ENCODE peak calls at places on chromosomes 13 and 19, in five cellular contexts. One of them, this sample, is unnamed.

GRCh38 chr13:74032325-74032724 is 101.9 kb downstream of the KLF12 start:
- DNase-seq in MM.1S: no peak
- DNase-seq in omental fat pad: no peak
- DNase-seq in endodermal cell: no peak
- DNase-seq in CD4-positive, alpha-beta T cell: no peak
- DNase-seq in this sample: no peak

GRCh38 chr13:28652002-28652401 is 6.9 kb upstream of the POMP start:
- DNase-seq in MM.1S: no peak
- DNase-seq in omental fat pad: no peak
- DNase-seq in endodermal cell: no peak
- DNase-seq in CD4-positive, alpha-beta T cell: no peak
- DNase-seq in this sample: no peak

GRCh38 chr19:28705008-28705407 is 507.9 kb downstream of the UQCRFS1 start:
- DNase-seq in MM.1S: no peak
- DNase-seq in omental fat pad: no peak
- DNase-seq in endodermal cell: no peak
- DNase-seq in CD4-positive, alpha-beta T cell: no peak
- DNase-seq in this sample: no peak

GRCh38 chr13:46100191-46100877 is 4.5 kb downstream of the CPB2 start:
- DNase-seq in MM.1S: no peak
- DNase-seq in omental fat pad: no peak
- DNase-seq in endodermal cell: no peak
- DNase-seq in CD4-positive, alpha-beta T cell: no peak
- DNase-seq in this sample: no peak

GRCh38 chr13:101875717-101876393 is 423.4 kb downstream of the ITGBL1 start:
- DNase-seq in MM.1S: no peak
- DNase-seq in omental fat pad: no peak
- DNase-seq in endodermal cell: no peak
- DNase-seq in CD4-positive, alpha-beta T cell: no peak
- DNase-seq in this sample: no peak

GRCh38 chr13:83666126-83666525 is 216.1 kb downstream of the SLITRK1 start:
- DNase-seq in MM.1S: no peak
- DNase-seq in omental fat pad: no peak
- DNase-seq in endodermal cell: no peak
- DNase-seq in CD4-positive, alpha-beta T cell: no peak
- DNase-seq in this sample: no peak

GRCh38 chr13:51733656-51734334 is 70.2 kb downstream of the DHRS12 start:
- DNase-seq in MM.1S: no peak
- DNase-seq in omental fat pad: no peak
- DNase-seq in endodermal cell: no peak
- DNase-seq in CD4-positive, alpha-beta T cell: no peak
- DNase-seq in this sample: no peak

GRCh38 chr19:49326165-49326704 is 1.2 kb upstream of the SLC6A16 start:
- DNase-seq in MM.1S: no peak
- DNase-seq in omental fat pad: no peak
- DNase-seq in endodermal cell: no peak
- DNase-seq in CD4-positive, alpha-beta T cell: no peak
- DNase-seq in this sample: no peak

GRCh38 chr13:27415116-27415515 is 9.3 kb upstream of the GTF3A start:
- DNase-seq in MM.1S: no peak
- DNase-seq in omental fat pad: no peak
- DNase-seq in endodermal cell: no peak
- DNase-seq in CD4-positive, alpha-beta T cell: no peak
- DNase-seq in this sample: no peak

GRCh38 chr13:28707629-28708427 is 10.9 kb downstream of the SLC46A3 start:
- DNase-seq in MM.1S: peak
- DNase-seq in omental fat pad: no peak
- DNase-seq in endodermal cell: no peak
- DNase-seq in CD4-positive, alpha-beta T cell: no peak
- DNase-seq in this sample: no peak

GRCh38 chr13:32911506-32911905 is 104.7 kb upstream of the KL start:
- DNase-seq in MM.1S: peak
- DNase-seq in omental fat pad: no peak
- DNase-seq in endodermal cell: peak
- DNase-seq in CD4-positive, alpha-beta T cell: no peak
- DNase-seq in this sample: peak

GRCh38 chr19:49475995-49476880 is 2.2 kb downstream of the FLT3LG start:
- DNase-seq in MM.1S: no peak
- DNase-seq in omental fat pad: no peak
- DNase-seq in endodermal cell: peak
- DNase-seq in CD4-positive, alpha-beta T cell: peak
- DNase-seq in this sample: peak

GRCh38 chr13:66689628-66690027 is 540.5 kb downstream of the PCDH9 start:
- DNase-seq in MM.1S: peak
- DNase-seq in omental fat pad: no peak
- DNase-seq in endodermal cell: no peak
- DNase-seq in CD4-positive, alpha-beta T cell: no peak
- DNase-seq in this sample: no peak
- TF ChIP-seq CTCF in MM.1S: peak
- TF ChIP-seq CTCF in omental fat pad: no peak
- TF ChIP-seq CTCF in endodermal cell: peak
- TF ChIP-seq CTCF in CD4-positive, alpha-beta T cell: no peak
- TF ChIP-seq CTCF in this sample: no peak

DNA sequence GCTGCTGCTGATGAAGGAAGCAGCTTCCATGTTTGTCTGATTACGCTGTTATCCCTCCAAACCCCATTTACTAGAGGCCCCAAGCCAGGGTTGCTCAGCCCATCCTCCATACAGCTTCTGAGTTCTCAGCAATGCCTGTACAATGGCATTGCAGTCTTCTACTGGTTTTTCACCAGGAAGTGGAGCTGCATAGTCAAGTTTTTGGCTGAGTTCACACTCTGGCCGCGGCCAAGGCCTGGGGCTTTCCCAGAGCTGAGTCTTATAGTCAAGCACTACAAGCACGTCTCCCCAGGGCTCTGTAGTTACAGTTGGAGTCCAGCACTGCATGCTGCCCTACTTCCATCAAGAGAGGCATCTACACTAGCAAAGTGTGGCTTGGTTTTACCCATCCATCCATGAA is 182.5 kb downstream of the POU4F1 start:
- DNase-seq in MM.1S: peak
- DNase-seq in omental fat pad: no peak
- DNase-seq in endodermal cell: no peak
- DNase-seq in CD4-positive, alpha-beta T cell: no peak
- DNase-seq in this sample: no peak
- TF ChIP-seq CTCF in MM.1S: peak
- TF ChIP-seq CTCF in omental fat pad: no peak
- TF ChIP-seq CTCF in endodermal cell: no peak
- TF ChIP-seq CTCF in CD4-positive, alpha-beta T cell: no peak
- TF ChIP-seq CTCF in this sample: no peak

GRCh38 chr19:47097396-47098217 is 16.0 kb downstream of the ZC3H4 start:
- DNase-seq in MM.1S: no peak
- DNase-seq in omental fat pad: no peak
- DNase-seq in endodermal cell: peak
- DNase-seq in CD4-positive, alpha-beta T cell: no peak
- DNase-seq in this sample: no peak

GRCh38 chr19:47096721-47097120 is 16.9 kb downstream of the ZC3H4 start:
- DNase-seq in MM.1S: no peak
- DNase-seq in omental fat pad: no peak
- DNase-seq in endodermal cell: no peak
- DNase-seq in CD4-positive, alpha-beta T cell: no peak
- DNase-seq in this sample: no peak

GRCh38 chr19:47094557-47095517 is 18.7 kb downstream of the ZC3H4 start:
- DNase-seq in MM.1S: no peak
- DNase-seq in omental fat pad: no peak
- DNase-seq in endodermal cell: peak
- DNase-seq in CD4-positive, alpha-beta T cell: no peak
- DNase-seq in this sample: no peak

GRCh38 chr19:47093841-47094240 is 19.7 kb downstream of the ZC3H4 start:
- DNase-seq in MM.1S: no peak
- DNase-seq in omental fat pad: no peak
- DNase-seq in endodermal cell: no peak
- DNase-seq in CD4-positive, alpha-beta T cell: no peak
- DNase-seq in this sample: no peak

DNA sequence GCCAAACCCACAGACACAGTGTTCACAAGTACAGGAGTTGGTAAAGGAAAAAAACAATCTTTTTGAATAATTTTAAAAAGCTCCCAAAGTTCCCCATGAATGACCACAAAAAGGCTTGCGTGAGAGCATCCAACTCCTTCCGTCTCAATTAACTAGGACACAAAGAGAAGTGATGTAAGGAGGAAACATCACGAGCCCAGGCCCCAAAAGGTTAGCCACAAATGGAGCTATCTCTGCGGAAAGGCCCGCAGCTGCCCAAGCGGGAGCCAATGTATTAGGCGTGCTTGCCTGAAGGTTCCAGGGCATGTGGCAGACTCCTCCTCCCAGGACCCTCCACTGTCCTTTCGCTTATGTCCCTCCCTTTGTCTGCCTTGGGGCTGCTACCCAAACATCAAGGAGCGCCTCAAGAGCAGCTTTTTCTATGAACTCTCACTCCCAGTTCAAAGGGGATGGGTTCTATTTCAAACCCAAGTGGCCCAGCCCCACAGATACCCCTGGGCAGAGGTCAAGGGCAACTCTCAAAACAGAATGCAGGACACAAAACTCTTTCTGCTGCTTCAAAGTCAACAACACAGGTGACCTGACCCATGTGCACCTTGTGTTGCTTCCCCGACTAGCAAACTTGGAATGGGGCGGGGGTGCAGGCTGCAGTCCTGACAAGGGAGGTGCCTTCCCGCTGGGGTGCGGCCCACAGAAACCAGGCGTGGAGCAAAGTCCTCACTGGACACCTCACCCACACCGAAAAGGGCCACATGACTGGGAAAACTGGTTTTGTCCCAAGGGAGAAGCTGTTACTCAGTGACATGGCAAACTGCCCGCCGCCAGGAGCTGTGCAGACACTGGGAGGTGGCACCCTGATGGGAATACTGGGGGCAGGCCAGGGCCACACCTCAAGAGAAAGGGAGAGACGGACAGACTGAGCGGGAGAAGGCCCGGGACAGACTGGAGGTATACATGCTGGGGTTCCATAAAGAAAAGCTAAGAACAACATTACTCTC is 17.6 kb downstream of the ZC3H4 start:
- DNase-seq in MM.1S: no peak
- DNase-seq in omental fat pad: no peak
- DNase-seq in endodermal cell: peak
- DNase-seq in CD4-positive, alpha-beta T cell: no peak
- DNase-seq in this sample: no peak
- TF ChIP-seq CTCF in MM.1S: no peak
- TF ChIP-seq CTCF in omental fat pad: no peak
- TF ChIP-seq CTCF in endodermal cell: no peak
- TF ChIP-seq CTCF in CD4-positive, alpha-beta T cell: no peak
- TF ChIP-seq CTCF in this sample: no peak

GRCh38 chr13:31161583-31162150 is at the start of gene HSPH1:
- DNase-seq in MM.1S: peak
- DNase-seq in omental fat pad: peak
- DNase-seq in endodermal cell: peak
- DNase-seq in CD4-positive, alpha-beta T cell: peak
- DNase-seq in this sample: peak
- TF ChIP-seq CTCF in MM.1S: no peak
- TF ChIP-seq CTCF in omental fat pad: no peak
- TF ChIP-seq CTCF in endodermal cell: peak
- TF ChIP-seq CTCF in CD4-positive, alpha-beta T cell: peak
- TF ChIP-seq CTCF in this sample: no peak

DNA sequence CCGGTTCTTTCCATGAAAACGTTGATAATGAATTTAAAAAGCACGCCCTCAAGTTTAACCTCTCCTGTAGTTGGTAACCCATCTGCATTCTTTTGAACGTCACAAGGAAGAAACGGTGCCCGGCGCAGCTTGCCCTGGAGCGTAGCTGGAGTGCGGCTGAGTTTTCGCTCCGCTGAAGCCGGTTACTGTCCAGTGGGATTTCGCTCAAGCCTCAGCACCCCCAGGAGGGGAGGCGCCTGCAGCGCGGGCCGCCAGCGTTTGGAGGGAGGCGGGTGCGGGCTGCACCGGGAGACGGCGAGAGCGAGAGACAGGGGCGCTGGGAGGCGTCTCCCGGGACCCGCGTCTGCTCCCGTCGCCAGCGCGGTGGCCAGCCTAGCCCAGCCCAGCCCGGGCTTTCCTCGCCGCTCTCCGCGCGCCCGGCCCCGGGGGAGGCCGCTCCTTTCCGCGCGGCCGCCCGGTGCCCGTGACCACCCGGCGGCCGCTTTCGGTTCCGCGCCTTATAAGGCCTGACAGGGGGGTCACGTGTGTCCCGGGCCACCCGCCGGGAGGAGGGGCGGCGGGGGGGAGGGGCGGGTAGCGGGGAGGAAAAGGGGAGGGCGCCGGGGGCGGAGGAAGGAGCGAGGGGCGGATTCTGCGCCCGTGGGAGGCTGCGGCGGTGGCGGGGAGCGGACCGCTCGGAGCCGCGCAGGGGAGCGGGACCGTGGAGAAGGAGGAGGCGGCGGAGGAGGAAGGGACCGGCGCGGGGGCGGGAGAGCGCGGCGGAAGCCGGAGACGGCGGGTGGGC is 8.3 kb upstream of the DGKH start:
- DNase-seq in MM.1S: peak
- DNase-seq in omental fat pad: peak
- DNase-seq in endodermal cell: peak
- DNase-seq in CD4-positive, alpha-beta T cell: peak
- DNase-seq in this sample: peak
- TF ChIP-seq CTCF in MM.1S: no peak
- TF ChIP-seq CTCF in omental fat pad: no peak
- TF ChIP-seq CTCF in endodermal cell: no peak
- TF ChIP-seq CTCF in CD4-positive, alpha-beta T cell: no peak
- TF ChIP-seq CTCF in this sample: no peak

DNA sequence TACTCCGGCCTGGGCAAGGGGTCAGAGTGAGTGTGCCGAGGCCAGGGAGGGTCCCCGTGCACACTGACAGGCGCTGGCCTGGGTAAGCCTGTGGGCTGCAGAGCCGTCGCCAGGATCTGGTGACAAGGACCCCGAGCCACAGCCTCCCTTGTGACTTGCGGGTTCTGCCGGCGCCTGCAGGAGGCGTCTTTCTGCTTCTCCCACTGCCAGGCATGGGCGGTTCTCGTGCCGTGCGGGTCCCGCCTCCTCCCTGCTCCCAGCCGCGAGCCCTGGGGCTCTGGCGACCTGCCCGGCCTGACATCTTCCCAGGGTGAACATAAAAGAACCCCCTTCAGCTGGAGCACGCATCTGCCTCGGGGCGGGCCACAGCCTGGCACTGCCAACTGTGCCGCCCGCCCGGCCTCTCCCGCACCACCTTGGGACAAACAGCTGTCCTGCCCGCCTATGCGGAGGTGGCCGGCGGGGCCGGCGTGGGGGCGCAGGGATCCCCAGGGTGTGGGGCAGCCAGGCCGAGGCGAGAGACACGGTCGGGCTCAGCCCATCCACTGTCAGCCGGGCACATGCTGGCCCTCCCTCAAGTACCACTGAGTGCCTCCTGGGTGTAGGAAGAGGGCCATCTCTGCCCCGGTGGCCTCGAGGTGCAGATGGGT is 1.5 kb upstream of the HCN2 start:
- DNase-seq in MM.1S: peak
- DNase-seq in omental fat pad: no peak
- DNase-seq in endodermal cell: peak
- DNase-seq in CD4-positive, alpha-beta T cell: peak
- DNase-seq in this sample: peak
- TF ChIP-seq CTCF in MM.1S: peak
- TF ChIP-seq CTCF in omental fat pad: no peak
- TF ChIP-seq CTCF in endodermal cell: peak
- TF ChIP-seq CTCF in CD4-positive, alpha-beta T cell: no peak
- TF ChIP-seq CTCF in this sample: no peak